ENCODE peak calls at places on chromosomes 11 and 22, in five cellular contexts. One of them, this sample, is unnamed.

GRCh38 chr11:86484164-86484794 is 109.6 kb downstream of the CCDC81 start:
- DNase-seq in NCI-H774: no peak
- DNase-seq in OCI-LY7: no peak
- DNase-seq in activated CD4-positive, alpha-beta T cell treated with anti-CD3 and anti-CD28 coated beads, Interleukin-2, amount 10 ng/mL, durations not matched to agents 7 days and 5 days: no peak
- DNase-seq in astrocyte of the hippocampus: peak; percentile 94
- DNase-seq in this sample: peak; percentile 91

GRCh38 chr11:125163431-125164011 is 1.0 kb upstream of the PKNOX2 start:
- DNase-seq in astrocyte of the hippocampus: no peak
- DNase-seq in OCI-LY7: no peak
- DNase-seq in activated CD4-positive, alpha-beta T cell treated with anti-CD3 and anti-CD28 coated beads, Interleukin-2, amount 10 ng/mL, durations not matched to agents 7 days and 5 days: no peak
- DNase-seq in NCI-H774: no peak
- DNase-seq in this sample: no peak

GRCh38 chr11:121464352-121464946 is 11.7 kb upstream of the SORL1-AS1 start:
- DNase-seq in OCI-LY7: peak; percentile 66
- DNase-seq in astrocyte of the hippocampus: peak; percentile 95
- DNase-seq in activated CD4-positive, alpha-beta T cell treated with anti-CD3 and anti-CD28 coated beads, Interleukin-2, amount 10 ng/mL, durations not matched to agents 7 days and 5 days: peak; percentile 77
- DNase-seq in NCI-H774: no peak
- DNase-seq in this sample: peak; percentile 82

GRCh38 chr11:2090172-2091111 is 48.7 kb downstream of the IGF2 start:
- DNase-seq in activated CD4-positive, alpha-beta T cell treated with anti-CD3 and anti-CD28 coated beads, Interleukin-2, amount 10 ng/mL, durations not matched to agents 7 days and 5 days: no peak
- DNase-seq in NCI-H774: no peak
- DNase-seq in astrocyte of the hippocampus: no peak
- DNase-seq in OCI-LY7: no peak
- DNase-seq in this sample: no peak

GRCh38 chr11:35165416-35166368 is 26.7 kb downstream of the CD44 start:
- DNase-seq in astrocyte of the hippocampus: peak; percentile 79
- DNase-seq in OCI-LY7: peak; percentile 82
- DNase-seq in activated CD4-positive, alpha-beta T cell treated with anti-CD3 and anti-CD28 coated beads, Interleukin-2, amount 10 ng/mL, durations not matched to agents 7 days and 5 days: peak; percentile 96
- DNase-seq in NCI-H774: no peak
- DNase-seq in this sample: peak; percentile 90

GRCh38 chr11:7457211-7457610 is 28.1 kb upstream of the OLFML1 start:
- DNase-seq in activated CD4-positive, alpha-beta T cell treated with anti-CD3 and anti-CD28 coated beads, Interleukin-2, amount 10 ng/mL, durations not matched to agents 7 days and 5 days: no peak
- DNase-seq in astrocyte of the hippocampus: peak; percentile 40
- DNase-seq in NCI-H774: no peak
- DNase-seq in OCI-LY7: no peak
- DNase-seq in this sample: peak; percentile 55

GRCh38 chr22:47163481-47163875 is 401.0 kb downstream of the TBC1D22A start:
- DNase-seq in NCI-H774: no peak
- DNase-seq in astrocyte of the hippocampus: no peak
- DNase-seq in OCI-LY7: no peak
- DNase-seq in activated CD4-positive, alpha-beta T cell treated with anti-CD3 and anti-CD28 coated beads, Interleukin-2, amount 10 ng/mL, durations not matched to agents 7 days and 5 days: no peak
- DNase-seq in this sample: no peak

GRCh38 chr22:25880524-25880923 is 138.5 kb downstream of the MYO18B start:
- DNase-seq in activated CD4-positive, alpha-beta T cell treated with anti-CD3 and anti-CD28 coated beads, Interleukin-2, amount 10 ng/mL, durations not matched to agents 7 days and 5 days: no peak
- DNase-seq in astrocyte of the hippocampus: no peak
- DNase-seq in NCI-H774: no peak
- DNase-seq in OCI-LY7: peak; percentile 11
- DNase-seq in this sample: no peak

GRCh38 chr11:20045098-20045688 is 115.1 kb downstream of the DBX1 start:
- DNase-seq in OCI-LY7: no peak
- DNase-seq in activated CD4-positive, alpha-beta T cell treated with anti-CD3 and anti-CD28 coated beads, Interleukin-2, amount 10 ng/mL, durations not matched to agents 7 days and 5 days: no peak
- DNase-seq in NCI-H774: no peak
- DNase-seq in astrocyte of the hippocampus: no peak
- DNase-seq in this sample: no peak

GRCh38 chr11:71364176-71364671 is 84.0 kb downstream of the DHCR7 start:
- DNase-seq in NCI-H774: no peak
- DNase-seq in astrocyte of the hippocampus: no peak
- DNase-seq in activated CD4-positive, alpha-beta T cell treated with anti-CD3 and anti-CD28 coated beads, Interleukin-2, amount 10 ng/mL, durations not matched to agents 7 days and 5 days: no peak
- DNase-seq in OCI-LY7: no peak
- DNase-seq in this sample: no peak

GRCh38 chr22:49754674-49755590 is 72.7 kb downstream of the BRD1 start:
- DNase-seq in astrocyte of the hippocampus: no peak
- DNase-seq in OCI-LY7: no peak
- DNase-seq in NCI-H774: no peak
- DNase-seq in activated CD4-positive, alpha-beta T cell treated with anti-CD3 and anti-CD28 coated beads, Interleukin-2, amount 10 ng/mL, durations not matched to agents 7 days and 5 days: no peak
- DNase-seq in this sample: no peak

GRCh38 chr11:86176165-86176884 is 68.2 kb upstream of the EED start:
- DNase-seq in OCI-LY7: no peak
- DNase-seq in NCI-H774: no peak
- DNase-seq in astrocyte of the hippocampus: no peak
- DNase-seq in activated CD4-positive, alpha-beta T cell treated with anti-CD3 and anti-CD28 coated beads, Interleukin-2, amount 10 ng/mL, durations not matched to agents 7 days and 5 days: peak; percentile 37
- DNase-seq in this sample: peak; percentile 70

GRCh38 chr22:46575915-46576555 is 38.6 kb upstream of the CELSR1 start:
- DNase-seq in astrocyte of the hippocampus: no peak
- DNase-seq in activated CD4-positive, alpha-beta T cell treated with anti-CD3 and anti-CD28 coated beads, Interleukin-2, amount 10 ng/mL, durations not matched to agents 7 days and 5 days: no peak
- DNase-seq in OCI-LY7: no peak
- DNase-seq in NCI-H774: no peak
- DNase-seq in this sample: no peak

GRCh38 chr11:86174101-86175046 is 70.2 kb upstream of the EED start:
- DNase-seq in OCI-LY7: no peak
- DNase-seq in activated CD4-positive, alpha-beta T cell treated with anti-CD3 and anti-CD28 coated beads, Interleukin-2, amount 10 ng/mL, durations not matched to agents 7 days and 5 days: no peak
- DNase-seq in NCI-H774: no peak
- DNase-seq in astrocyte of the hippocampus: peak; percentile 99
- DNase-seq in this sample: peak; percentile 99

GRCh38 chr22:45781941-45782340 is 110.3 kb downstream of the ATXN10 start:
- DNase-seq in NCI-H774: no peak
- DNase-seq in astrocyte of the hippocampus: no peak
- DNase-seq in OCI-LY7: no peak
- DNase-seq in activated CD4-positive, alpha-beta T cell treated with anti-CD3 and anti-CD28 coated beads, Interleukin-2, amount 10 ng/mL, durations not matched to agents 7 days and 5 days: no peak
- DNase-seq in this sample: no peak

GRCh38 chr11:86473991-86474833 is 99.5 kb downstream of the CCDC81 start:
- DNase-seq in astrocyte of the hippocampus: peak; percentile 53
- DNase-seq in NCI-H774: no peak
- DNase-seq in OCI-LY7: no peak
- DNase-seq in activated CD4-positive, alpha-beta T cell treated with anti-CD3 and anti-CD28 coated beads, Interleukin-2, amount 10 ng/mL, durations not matched to agents 7 days and 5 days: no peak
- DNase-seq in this sample: peak; percentile 25

GRCh38 chr11:74677131-74677530 is 54.1 kb downstream of the CHRDL2 start:
- DNase-seq in astrocyte of the hippocampus: no peak
- DNase-seq in OCI-LY7: no peak
- DNase-seq in activated CD4-positive, alpha-beta T cell treated with anti-CD3 and anti-CD28 coated beads, Interleukin-2, amount 10 ng/mL, durations not matched to agents 7 days and 5 days: no peak
- DNase-seq in NCI-H774: no peak
- DNase-seq in this sample: no peak

GRCh38 chr11:97234016-97234415 is 844.2 kb downstream of the JRKL start:
- DNase-seq in astrocyte of the hippocampus: no peak
- DNase-seq in OCI-LY7: no peak
- DNase-seq in activated CD4-positive, alpha-beta T cell treated with anti-CD3 and anti-CD28 coated beads, Interleukin-2, amount 10 ng/mL, durations not matched to agents 7 days and 5 days: no peak
- DNase-seq in NCI-H774: no peak
- DNase-seq in this sample: no peak

GRCh38 chr11:74877132-74877531 is 71.8 kb downstream of the XRRA1 start:
- DNase-seq in OCI-LY7: peak; percentile 33
- DNase-seq in NCI-H774: no peak
- DNase-seq in astrocyte of the hippocampus: peak; percentile 15
- DNase-seq in activated CD4-positive, alpha-beta T cell treated with anti-CD3 and anti-CD28 coated beads, Interleukin-2, amount 10 ng/mL, durations not matched to agents 7 days and 5 days: peak; percentile 37
- DNase-seq in this sample: peak; percentile 56

GRCh38 chr11:92136792-92137191 is 87.8 kb upstream of the FAT3 start:
- DNase-seq in OCI-LY7: no peak
- DNase-seq in activated CD4-positive, alpha-beta T cell treated with anti-CD3 and anti-CD28 coated beads, Interleukin-2, amount 10 ng/mL, durations not matched to agents 7 days and 5 days: no peak
- DNase-seq in astrocyte of the hippocampus: no peak
- DNase-seq in NCI-H774: no peak
- DNase-seq in this sample: no peak

GRCh38 chr22:48061726-48062125 is 1299.3 kb downstream of the TBC1D22A start:
- DNase-seq in astrocyte of the hippocampus: no peak
- DNase-seq in activated CD4-positive, alpha-beta T cell treated with anti-CD3 and anti-CD28 coated beads, Interleukin-2, amount 10 ng/mL, durations not matched to agents 7 days and 5 days: no peak
- DNase-seq in NCI-H774: no peak
- DNase-seq in OCI-LY7: no peak
- DNase-seq in this sample: no peak

GRCh38 chr11:134118016-134118415 is 49.1 kb downstream of the JAM3 start:
- DNase-seq in activated CD4-positive, alpha-beta T cell treated with anti-CD3 and anti-CD28 coated beads, Interleukin-2, amount 10 ng/mL, durations not matched to agents 7 days and 5 days: no peak
- DNase-seq in OCI-LY7: no peak
- DNase-seq in astrocyte of the hippocampus: peak; percentile 31
- DNase-seq in NCI-H774: no peak
- DNase-seq in this sample: no peak

GRCh38 chr11:75313457-75314272 is 37.8 kb downstream of the ARRB1 start:
- DNase-seq in astrocyte of the hippocampus: peak; percentile 28
- DNase-seq in NCI-H774: no peak
- DNase-seq in activated CD4-positive, alpha-beta T cell treated with anti-CD3 and anti-CD28 coated beads, Interleukin-2, amount 10 ng/mL, durations not matched to agents 7 days and 5 days: no peak
- DNase-seq in OCI-LY7: no peak
- DNase-seq in this sample: peak; percentile 86

GRCh38 chr22:37063436-37064420 is 12.2 kb downstream of the KCTD17 start:
- DNase-seq in activated CD4-positive, alpha-beta T cell treated with anti-CD3 and anti-CD28 coated beads, Interleukin-2, amount 10 ng/mL, durations not matched to agents 7 days and 5 days: no peak
- DNase-seq in astrocyte of the hippocampus: no peak
- DNase-seq in NCI-H774: no peak
- DNase-seq in OCI-LY7: no peak
- DNase-seq in this sample: no peak

GRCh38 chr11:46122955-46123354 is 1.7 kb upstream of the PHF21A start:
- DNase-seq in OCI-LY7: no peak
- DNase-seq in NCI-H774: no peak
- DNase-seq in activated CD4-positive, alpha-beta T cell treated with anti-CD3 and anti-CD28 coated beads, Interleukin-2, amount 10 ng/mL, durations not matched to agents 7 days and 5 days: no peak
- DNase-seq in astrocyte of the hippocampus: no peak
- DNase-seq in this sample: peak; percentile 57